ENCODE peak calls at places on chromosomes 2 and 18, in six cellular contexts. C, W, U, Q, D and V are unnamed samples.

GRCh38 chr2:47076586-47077441 is 78.3 kb downstream of the STPG4 start:
- DNase-seq in U (no peak), C (no peak), W (peak), D (peak), Q (no peak), V (peak)

GRCh38 chr2:240234503-240234951 is 94.1 kb upstream of the OTOS start:
- DNase-seq in U (no peak), Q (no peak), D (no peak), C (no peak), W (no peak), V (peak)

GRCh38 chr2:226763320-226763719 is 36.3 kb downstream of the IRS1 start:
- DNase-seq in Q (no peak), C (no peak), U (no peak), D (no peak), W (peak), V (no peak)

GRCh38 chr2:220835563-220835962 is 736.5 kb downstream of the EPHA4 start:
- DNase-seq in U (no peak), W (no peak), C (no peak), Q (no peak), D (no peak), V (no peak)

GRCh38 chr2:4914551-4914950 is 777.6 kb upstream of the SOX11 start:
- DNase-seq in W (no peak), Q (no peak), D (no peak), U (no peak), C (no peak), V (no peak)

GRCh38 chr2:10790228-10790973 is 22.2 kb downstream of the PDIA6 start:
- DNase-seq in D (no peak), U (no peak), C (no peak), Q (no peak), W (no peak), V (no peak)

GRCh38 chr2:49175831-49176230 is 21.5 kb upstream of the FSHR start:
- DNase-seq in Q (no peak), D (no peak), U (no peak), W (no peak), C (no peak), V (no peak)

GRCh38 chr2:64978514-64979268 is 10.5 kb upstream of the SLC1A4 start:
- DNase-seq in D (no peak), C (no peak), W (no peak), U (no peak), Q (no peak), V (no peak)

GRCh38 chr2:176533505-176534193 is 264.4 kb downstream of the MTX2 start:
- DNase-seq in Q (no peak), U (no peak), D (no peak), W (no peak), C (no peak), V (no peak)

GRCh38 chr2:11873766-11874165 is 127.3 kb downstream of the LPIN1 start:
- DNase-seq in D (no peak), Q (no peak), W (no peak), U (no peak), C (no peak), V (no peak)

GRCh38 chr18:34866739-34867138 is 156.6 kb downstream of the DTNA start:
- DNase-seq in U (no peak), C (no peak), Q (no peak), D (no peak), W (no peak), V (no peak)

GRCh38 chr2:98026927-98027522 is 31.3 kb upstream of the TMEM131 start:
- DNase-seq in U (no peak), W (no peak), Q (no peak), D (no peak), C (no peak), V (no peak)

GRCh38 chr18:13541621-13542519 is 184.5 kb downstream of the FAM210A start:
- DNase-seq in Q (no peak), W (no peak), C (no peak), D (no peak), U (no peak), V (no peak)

GRCh38 chr18:37429768-37430167 is 135.8 kb downstream of the CELF4 start:
- DNase-seq in Q (no peak), W (no peak), C (peak), D (no peak), U (no peak), V (no peak)

GRCh38 chr2:139142252-139142651 is 362.1 kb upstream of the NXPH2 start:
- DNase-seq in C (no peak), W (no peak), D (no peak), U (no peak), Q (no peak), V (no peak)

GRCh38 chr2:187547353-187547979 is 6.8 kb downstream of the TFPI start:
- DNase-seq in U (no peak), Q (peak), D (no peak), C (no peak), W (peak), V (no peak)

GRCh38 chr2:39220136-39220535 is 23.6 kb downstream of the CDKL4 start:
- DNase-seq in Q (no peak), D (no peak), U (no peak), W (no peak), C (no peak), V (no peak)

GRCh38 chr2:213253162-213253561 is 31.1 kb upstream of the SPAG16 start:
- DNase-seq in Q (no peak), U (no peak), C (no peak), W (no peak), D (peak), V (no peak)

GRCh38 chr2:181077128-181077709 is 96.8 kb downstream of the UBE2E3 start:
- DNase-seq in W (peak), Q (no peak), C (peak), D (peak), U (no peak), V (no peak)

GRCh38 chr2:24111407-24111861 is 11.7 kb downstream of the PFN4 start:
- DNase-seq in D (no peak), Q (no peak), U (no peak), W (no peak), C (no peak), V (no peak)

GRCh38 chr2:239938651-239939486 is 86.3 kb downstream of the NDUFA10 start:
- DNase-seq in C (no peak), Q (peak), D (no peak), W (no peak), U (peak), V (no peak)

GRCh38 chr2:58834404-58834803 is 593.3 kb upstream of the FANCL start:
- DNase-seq in D (no peak), U (no peak), W (peak), C (no peak), Q (no peak), V (no peak)